ENCODE peak calls at places on chromosome 20, in five cellular contexts. S, J, G, C and M are unnamed samples.

GRCh38 chr20:35739294-35740163 is 2.5 kb downstream of the RBM39 start:
- DNase-seq in S (no peak), J (no peak), G (no peak), C (peak; percentile 50), M (no peak)

GRCh38 chr20:3887870-3888614 is 1.1 kb upstream of the PANK2 start:
- DNase-seq in S (no peak), J (no peak), G (no peak), C (no peak), M (no peak)

GRCh38 chr20:51095755-51096509 is 73.0 kb upstream of the KCNG1 start:
- DNase-seq in S (no peak), J (no peak), G (no peak), C (no peak), M (no peak)

GRCh38 chr20:25032478-25033183 is 25.3 kb downstream of the ACSS1 start:
- DNase-seq in S (no peak), J (no peak), G (no peak), C (no peak), M (no peak)

GRCh38 chr20:48378976-48379670 is 448.7 kb downstream of the PREX1 start:
- DNase-seq in S (no peak), J (no peak), G (no peak), C (no peak), M (no peak)

GRCh38 chr20:44019638-44020335 is 105.1 kb downstream of the TOX2 start:
- DNase-seq in S (no peak), J (no peak), G (no peak), C (peak; percentile 23), M (no peak)

GRCh38 chr20:18428490-18429173 is 38.2 kb downstream of the DZANK1 start:
- DNase-seq in S (peak; percentile 8), J (no peak), G (no peak), C (peak; percentile 16), M (no peak)

GRCh38 chr20:34468956-34469355 is 47.3 kb upstream of the DYNLRB1 start:
- DNase-seq in S (no peak), J (no peak), G (no peak), C (peak; percentile 25), M (no peak)

GRCh38 chr20:23125159-23125558 is 39.0 kb upstream of the CD93 start:
- DNase-seq in S (no peak), J (no peak), G (no peak), C (no peak), M (no peak)

GRCh38 chr20:8608470-8608869 is 460.4 kb upstream of the PLCB4 start:
- DNase-seq in S (no peak), J (no peak), G (no peak), C (no peak), M (no peak)

GRCh38 chr20:4563031-4563430 is 158.7 kb upstream of the PRND start:
- DNase-seq in S (no peak), J (no peak), G (no peak), C (no peak), M (no peak)

GRCh38 chr20:12049125-12049524 is 131.4 kb downstream of the BTBD3 start:
- DNase-seq in S (no peak), J (no peak), G (no peak), C (peak; percentile 79), M (no peak)

GRCh38 chr20:32159766-32160221 is 47.7 kb downstream of the PLAGL2 start:
- DNase-seq in S (no peak), J (no peak), G (peak; percentile 38), C (no peak), M (no peak)

GRCh38 chr20:58109126-58109880 is 119.2 kb downstream of the ANKRD60 start:
- DNase-seq in S (no peak), J (no peak), G (no peak), C (peak; percentile 49), M (no peak)

GRCh38 chr20:57074386-57074785 is 192.1 kb downstream of the BMP7 start:
- DNase-seq in S (no peak), J (no peak), G (peak; percentile 57), C (no peak), M (no peak)

GRCh38 chr20:57076951-57077350 is 189.5 kb downstream of the BMP7 start:
- DNase-seq in S (no peak), J (no peak), G (no peak), C (no peak), M (no peak)

GRCh38 chr20:57078101-57078500 is 188.3 kb downstream of the BMP7 start:
- DNase-seq in S (no peak), J (no peak), G (no peak), C (no peak), M (no peak)

GRCh38 chr20:57075181-57075580 is 191.3 kb downstream of the BMP7 start:
- DNase-seq in S (no peak), J (no peak), G (no peak), C (no peak), M (no peak)

GRCh38 chr20:57076202-57076651 is 190.2 kb downstream of the BMP7 start:
- DNase-seq in S (no peak), J (no peak), G (peak; percentile 16), C (no peak), M (no peak)
- H3K4me3 ChIP-seq in S (no peak overlapping the region), J (no peak overlapping the region), G (no peak overlapping the region), C (no peak overlapping the region), M (no peak overlapping the region)

DNA sequence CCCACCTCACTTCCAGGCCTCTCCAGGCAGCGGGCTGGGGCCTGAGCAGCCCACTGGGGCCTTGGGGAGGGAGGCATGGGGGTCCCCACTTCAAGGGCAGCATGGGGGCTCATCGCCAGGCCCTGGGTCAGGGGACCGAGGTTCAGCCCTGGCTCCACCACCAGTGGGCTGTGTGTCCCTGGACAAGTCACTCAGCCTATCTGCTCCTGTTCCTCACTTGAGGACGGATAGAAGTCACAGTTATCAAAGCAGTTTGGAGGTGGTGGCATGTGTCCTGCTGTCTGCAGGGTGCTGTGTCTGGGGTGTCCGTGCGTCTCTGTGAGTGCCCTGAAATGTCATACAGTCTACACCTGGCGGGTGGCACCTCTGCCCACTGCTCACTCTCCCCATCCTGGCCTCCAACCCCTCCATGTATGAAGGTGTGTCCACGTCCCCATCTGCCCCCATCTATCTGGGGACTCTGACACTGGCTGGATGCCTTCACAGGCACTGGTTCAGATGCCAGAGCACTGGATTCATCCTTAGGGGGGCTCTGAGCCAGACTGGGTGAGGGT is 3.6 kb downstream of the EEF1A2 start:
- DNase-seq in S (no peak), J (no peak), G (no peak), C (no peak), M (no peak)
- H3K36me3 ChIP-seq in S (no peaks in the 10 kb centered on the region), J (no peaks in the 10 kb centered on the region), G (no peaks in the 10 kb centered on the region), C (no peaks in the 10 kb centered on the region), M (no peaks in the 10 kb centered on the region)

DNA sequence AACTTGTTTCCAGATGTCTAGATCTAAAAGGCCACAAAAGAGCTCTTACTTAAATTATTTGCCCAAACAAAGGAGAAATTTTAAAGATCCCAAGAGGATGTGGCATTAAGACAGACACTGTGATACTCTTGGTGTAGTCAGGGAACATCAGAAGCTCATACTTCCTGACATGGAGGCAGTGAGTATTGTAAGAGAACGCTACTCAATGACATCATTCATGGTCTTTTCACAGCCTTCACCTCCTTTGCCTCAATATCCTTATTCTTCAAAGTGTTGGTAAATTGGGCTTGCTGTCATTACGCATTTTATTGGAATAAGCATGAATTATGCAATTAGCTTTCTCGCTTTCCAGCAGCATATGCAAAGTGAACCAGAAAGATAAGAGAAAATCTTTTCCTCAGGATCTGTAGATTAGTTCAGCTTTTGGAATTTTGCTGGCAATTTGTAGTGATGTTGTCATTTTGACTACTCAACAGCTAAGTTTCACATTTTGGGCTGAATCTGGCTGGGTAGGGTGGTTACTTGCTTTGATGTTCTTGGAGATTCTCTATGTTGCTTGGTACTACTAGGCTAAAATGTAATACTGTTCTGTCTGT is 1012.2 kb downstream of the KIF16B start:
- DNase-seq in S (no peak), J (no peak), G (no peak), C (no peak), M (no peak)
- H3K4me3 ChIP-seq in S (no peak overlapping the region), J (no peak overlapping the region), G (no peak overlapping the region), C (no peak overlapping the region), M (no peak overlapping the region)

DNA sequence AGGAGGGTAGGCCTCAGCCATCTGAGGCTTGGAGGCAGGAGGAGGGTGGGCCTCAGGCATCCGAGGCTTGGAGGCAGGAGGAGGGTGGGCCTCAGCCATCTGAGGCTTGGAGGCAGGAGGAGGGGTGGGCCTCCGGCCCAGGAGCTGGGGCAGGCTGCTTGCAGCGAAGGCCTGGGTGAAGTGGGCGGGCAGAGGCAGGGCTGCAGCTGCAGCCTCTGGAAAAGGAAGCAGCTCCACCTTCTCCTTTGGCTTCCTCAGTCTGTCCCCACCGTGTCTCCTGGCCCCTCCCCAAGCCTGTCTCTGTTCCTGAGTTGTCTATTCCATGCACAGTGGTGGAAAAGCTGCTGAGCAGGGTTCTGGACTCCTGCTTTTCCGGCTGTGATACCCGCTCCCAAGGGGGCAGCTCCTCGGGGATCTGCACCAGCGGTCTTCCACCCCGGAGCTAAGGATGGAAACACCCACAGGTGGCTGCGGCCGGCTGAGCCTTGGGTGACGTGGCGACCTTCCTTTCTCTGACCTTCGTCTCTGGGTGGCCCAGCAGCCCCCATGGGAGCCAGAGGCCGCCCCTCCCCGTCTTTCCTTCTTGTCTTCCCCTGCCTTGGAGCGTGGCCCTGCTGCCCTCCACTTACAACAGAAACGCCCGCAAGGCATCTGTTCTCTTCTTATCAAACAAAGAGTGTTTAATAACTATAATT is 405.9 kb downstream of the TAF4 start:
- DNase-seq in S (no peak), J (no peak), G (no peak), C (no peak), M (no peak)
- H3K36me3 ChIP-seq in S (no peaks in the 10 kb centered on the region), J (no peaks in the 10 kb centered on the region), G (no peaks in the 10 kb centered on the region), C (no peaks in the 10 kb centered on the region), M (no peaks in the 10 kb centered on the region)